ENCODE peak calls at places on chromosomes 11 and 22, in five cellular contexts. One of them, this sample, is unnamed.

GRCh38 chr11:68552542-68552941 is 92.0 kb downstream of the PPP6R3 start:
- DNase-seq in upper lobe of right lung: no peak
- DNase-seq in fibroblast of villous mesenchyme: no peak
- DNase-seq in stimulated activated CD8-positive, alpha-beta memory T cell treated with anti-CD3 and anti-CD28 coated beads, Interleukin-7, amount 100 ng/mL, for 1 hour: no peak
- DNase-seq in sigmoid colon: no peak
- DNase-seq in this sample: peak; percentile 23

GRCh38 chr11:121488641-121489040 is 35.9 kb upstream of the SORL1-AS1 start:
- DNase-seq in stimulated activated CD8-positive, alpha-beta memory T cell treated with anti-CD3 and anti-CD28 coated beads, Interleukin-7, amount 100 ng/mL, for 1 hour: no peak
- DNase-seq in upper lobe of right lung: no peak
- DNase-seq in fibroblast of villous mesenchyme: no peak
- DNase-seq in sigmoid colon: no peak
- DNase-seq in this sample: no peak

GRCh38 chr11:69470793-69471192 is 10.7 kb upstream of the LINC01488 start:
- DNase-seq in upper lobe of right lung: no peak
- DNase-seq in fibroblast of villous mesenchyme: no peak
- DNase-seq in stimulated activated CD8-positive, alpha-beta memory T cell treated with anti-CD3 and anti-CD28 coated beads, Interleukin-7, amount 100 ng/mL, for 1 hour: no peak
- DNase-seq in sigmoid colon: no peak
- DNase-seq in this sample: no peak

GRCh38 chr11:7576671-7577225 is 62.9 kb downstream of the PPFIBP2 start:
- DNase-seq in sigmoid colon: peak; percentile 75
- DNase-seq in stimulated activated CD8-positive, alpha-beta memory T cell treated with anti-CD3 and anti-CD28 coated beads, Interleukin-7, amount 100 ng/mL, for 1 hour: no peak
- DNase-seq in upper lobe of right lung: no peak
- DNase-seq in fibroblast of villous mesenchyme: peak; percentile 60
- DNase-seq in this sample: no peak

GRCh38 chr11:66275984-66276612 is 1.9 kb upstream of the CNIH2 start:
- DNase-seq in fibroblast of villous mesenchyme: no peak
- DNase-seq in upper lobe of right lung: no peak
- DNase-seq in sigmoid colon: no peak
- DNase-seq in stimulated activated CD8-positive, alpha-beta memory T cell treated with anti-CD3 and anti-CD28 coated beads, Interleukin-7, amount 100 ng/mL, for 1 hour: no peak
- DNase-seq in this sample: no peak

GRCh38 chr11:96045622-96046456 is 121.9 kb upstream of the MTMR2 start:
- DNase-seq in fibroblast of villous mesenchyme: peak; percentile 50
- DNase-seq in sigmoid colon: peak; percentile 67
- DNase-seq in upper lobe of right lung: no peak
- DNase-seq in stimulated activated CD8-positive, alpha-beta memory T cell treated with anti-CD3 and anti-CD28 coated beads, Interleukin-7, amount 100 ng/mL, for 1 hour: no peak
- DNase-seq in this sample: peak; percentile 77

GRCh38 chr22:28560005-28560742 is 119.5 kb downstream of the TTC28 start:
- DNase-seq in fibroblast of villous mesenchyme: peak; percentile 96
- DNase-seq in sigmoid colon: no peak
- DNase-seq in stimulated activated CD8-positive, alpha-beta memory T cell treated with anti-CD3 and anti-CD28 coated beads, Interleukin-7, amount 100 ng/mL, for 1 hour: no peak
- DNase-seq in upper lobe of right lung: no peak
- DNase-seq in this sample: peak; percentile 84

GRCh38 chr11:420054-420910 is 5.5 kb upstream of the SIGIRR start:
- DNase-seq in stimulated activated CD8-positive, alpha-beta memory T cell treated with anti-CD3 and anti-CD28 coated beads, Interleukin-7, amount 100 ng/mL, for 1 hour: no peak
- DNase-seq in sigmoid colon: no peak
- DNase-seq in upper lobe of right lung: no peak
- DNase-seq in fibroblast of villous mesenchyme: no peak
- DNase-seq in this sample: no peak

GRCh38 chr11:5891216-5891800 is 1.7 kb upstream of the OR52E5 start:
- DNase-seq in stimulated activated CD8-positive, alpha-beta memory T cell treated with anti-CD3 and anti-CD28 coated beads, Interleukin-7, amount 100 ng/mL, for 1 hour: no peak
- DNase-seq in sigmoid colon: no peak
- DNase-seq in upper lobe of right lung: no peak
- DNase-seq in fibroblast of villous mesenchyme: peak; percentile 19
- DNase-seq in this sample: peak; percentile 2

GRCh38 chr22:41315586-41315985 is 14.3 kb downstream of the ZC3H7B start:
- DNase-seq in fibroblast of villous mesenchyme: no peak
- DNase-seq in upper lobe of right lung: no peak
- DNase-seq in stimulated activated CD8-positive, alpha-beta memory T cell treated with anti-CD3 and anti-CD28 coated beads, Interleukin-7, amount 100 ng/mL, for 1 hour: no peak
- DNase-seq in sigmoid colon: no peak
- DNase-seq in this sample: no peak

GRCh38 chr11:59247535-59248227 is 35.0 kb upstream of the MPEG1 start:
- DNase-seq in fibroblast of villous mesenchyme: peak; percentile 42
- DNase-seq in sigmoid colon: no peak
- DNase-seq in upper lobe of right lung: no peak
- DNase-seq in stimulated activated CD8-positive, alpha-beta memory T cell treated with anti-CD3 and anti-CD28 coated beads, Interleukin-7, amount 100 ng/mL, for 1 hour: no peak
- DNase-seq in this sample: peak; percentile 4

GRCh38 chr11:43289368-43289767 is 22.4 kb upstream of the API5 start:
- DNase-seq in sigmoid colon: no peak
- DNase-seq in stimulated activated CD8-positive, alpha-beta memory T cell treated with anti-CD3 and anti-CD28 coated beads, Interleukin-7, amount 100 ng/mL, for 1 hour: no peak
- DNase-seq in upper lobe of right lung: no peak
- DNase-seq in fibroblast of villous mesenchyme: no peak
- DNase-seq in this sample: no peak

GRCh38 chr11:95108159-95108611 is 18.5 kb downstream of the ENDOD1 start:
- DNase-seq in upper lobe of right lung: no peak
- DNase-seq in sigmoid colon: no peak
- DNase-seq in stimulated activated CD8-positive, alpha-beta memory T cell treated with anti-CD3 and anti-CD28 coated beads, Interleukin-7, amount 100 ng/mL, for 1 hour: no peak
- DNase-seq in fibroblast of villous mesenchyme: peak; percentile 59
- DNase-seq in this sample: peak; percentile 81

This sample was measured in iris pigment epithelial cell.